ENCODE peak calls at places on chromosomes 1 and 21, in six cellular contexts. Y is IMR-90, Z is tibial nerve, W is prostate gland, D is breast epithelium, S is heart left ventricle. V is an unnamed sample.

GRCh38 chr1:160438935-160439334 is 38.6 kb downstream of the VANGL2 start:
- DNase-seq in W (no peak), Y (no peak), Z (no peak), D (no peak), S (no peak), V (no peak)

GRCh38 chr1:106944721-106945120 is 111.8 kb upstream of the PRMT6 start:
- DNase-seq in D (no peak), W (no peak), Z (no peak), Y (peak; percentile 41), S (no peak), V (no peak)

GRCh38 chr1:23452011-23452411 is 27.5 kb upstream of the TCEA3 start:
- DNase-seq in Y (peak; percentile 33), D (peak; percentile 94), S (no peak), Z (no peak), W (peak; percentile 97), V (peak; percentile 73)

GRCh38 chr1:47696404-47696910 is 258.6 kb downstream of the FOXD2 start:
- DNase-seq in Z (no peak), S (no peak), Y (no peak), W (no peak), D (no peak), V (no peak)

GRCh38 chr1:115310821-115311220 is 27.2 kb downstream of the NGF start:
- DNase-seq in D (no peak), W (no peak), Y (no peak), S (no peak), Z (no peak), V (no peak)

GRCh38 chr21:34351786-34352241 is 12.0 kb upstream of the KCNE2 start:
- DNase-seq in Y (peak; percentile 26), D (peak; percentile 44), W (peak; percentile 26), Z (peak; percentile 46), S (no peak), V (peak; percentile 39)

GRCh38 chr21:33976082-33976979 is 60.7 kb upstream of the ATP5PO start:
- DNase-seq in W (no peak), S (no peak), Z (no peak), D (no peak), Y (peak; percentile 94), V (peak; percentile 35)

GRCh38 chr1:172145231-172145651 is 275.2 kb upstream of the C1orf105 start:
- DNase-seq in Y (peak; percentile 70), S (no peak), W (no peak), D (no peak), Z (no peak), V (no peak)

GRCh38 chr1:54475357-54476230 is 69.4 kb upstream of the SSBP3 start:
- DNase-seq in D (no peak), S (peak; percentile 66), Z (no peak), W (no peak), Y (no peak), V (no peak)

GRCh38 chr1:214542275-214543199 is 8.9 kb downstream of the PTPN14 start:
- DNase-seq in S (no peak), D (no peak), Z (no peak), Y (no peak), W (no peak), V (peak; percentile 49)

GRCh38 chr21:46191257-46191685 is 7.0 kb upstream of the SPATC1L start:
- DNase-seq in Y (peak; percentile 85), W (no peak), D (peak; percentile 19), Z (peak; percentile 33), S (peak; percentile 66), V (peak; percentile 57)

GRCh38 chr1:109193653-109194590 is 19.8 kb upstream of the SARS1 start:
- DNase-seq in W (no peak), S (no peak), Y (no peak), Z (peak; percentile 21), D (no peak), V (no peak)

GRCh38 chr21:35732788-35733187 is 327.5 kb downstream of the SETD4 start:
- DNase-seq in Z (no peak), Y (no peak), D (no peak), W (peak; percentile 19), S (no peak), V (no peak)

GRCh38 chr1:84988588-84988987 is 8.3 kb downstream of the MCOLN2 start:
- DNase-seq in W (no peak), Z (no peak), Y (no peak), S (no peak), D (no peak), V (no peak)

GRCh38 chr1:15129944-15130343 is 23.6 kb upstream of the TMEM51 start:
- DNase-seq in Y (no peak), D (no peak), W (no peak), Z (no peak), S (no peak), V (no peak)

GRCh38 chr1:150621497-150622113 is 7.8 kb downstream of the ENSA start:
- DNase-seq in S (no peak), Y (peak; percentile 79), D (no peak), Z (peak; percentile 62), W (peak; percentile 37), V (peak; percentile 56)
- H3K4me1 ChIP-seq in S (peaks cover 45% of the 10 kb centered on the region), Y (peaks cover 10% of the 10 kb centered on the region), D (peaks cover 20% of the 10 kb centered on the region), Z (peaks cover 33% of the 10 kb centered on the region), W (peaks cover 8% of the 10 kb centered on the region), V (peaks cover 40% of the 10 kb centered on the region)

DNA sequence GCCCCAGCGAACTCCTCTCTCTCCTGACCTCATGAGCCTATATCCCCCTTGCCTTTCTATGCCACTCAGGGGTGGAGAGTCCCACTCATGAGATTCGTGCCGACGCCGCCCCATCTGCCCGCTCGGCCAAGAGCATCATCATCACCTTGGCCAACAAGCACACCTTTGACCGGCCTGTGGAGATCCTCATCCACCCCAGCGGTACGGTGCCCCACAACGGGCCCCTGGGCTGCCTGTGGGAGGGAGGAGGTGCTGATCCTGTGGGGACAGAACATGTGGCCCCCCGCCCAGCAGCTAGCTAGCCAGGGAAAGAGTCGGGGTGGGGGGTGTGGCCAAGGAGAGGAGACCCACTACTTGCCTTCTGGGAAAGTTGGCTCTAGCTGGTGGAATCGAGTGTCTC is 27.8 kb downstream of the VWA5B1 start:
- DNase-seq in D (no peak), Z (no peak), W (no peak), S (no peak), Y (no peak), V (no peak)
- TF ChIP-seq CTCF in D (no peak), Z (no peak), W (no peak), S (no peak), Y (no peak), V (no peak)

GRCh38 chr1:52404116-52404974 is at the start of the genes ORC1 and PRPF38A:
- DNase-seq in W (peak; percentile 99), Y (peak; percentile 97), Z (peak; percentile 99), S (peak; percentile 97), D (peak; percentile 98), V (peak; percentile 95)
- TF ChIP-seq POLR2A in W (peak; percentile 50), Y (peak; percentile 88), Z (no peak), S (peak; percentile 48), D (peak; percentile 29), V (peak; percentile 52)

GRCh38 chr1:8460132-8460544 is 142.2 kb downstream of the SLC45A1 start:
- DNase-seq in Y (no peak), Z (no peak), W (no peak), S (no peak), D (no peak), V (no peak)
- H3K4me1 ChIP-seq in Y (peaks cover 42% of the 10 kb centered on the region), Z (peaks cover 80% of the 10 kb centered on the region), W (peaks cover 38% of the 10 kb centered on the region), S (peaks cover 69% of the 10 kb centered on the region), D (peaks cover 35% of the 10 kb centered on the region), V (peaks cover 71% of the 10 kb centered on the region)

GRCh38 chr1:246613131-246613758 is 47.0 kb downstream of the CNST start:
- DNase-seq in W (no peak), D (no peak), Y (no peak), S (no peak), Z (no peak), V (no peak)

GRCh38 chr1:246609632-246610031 is 43.4 kb downstream of the CNST start:
- DNase-seq in Z (no peak), Y (no peak), S (no peak), D (no peak), W (no peak), V (no peak)

GRCh38 chr1:246607466-246607865 is 41.2 kb downstream of the CNST start:
- DNase-seq in Y (no peak), W (no peak), D (no peak), S (no peak), Z (no peak), V (no peak)

DNA sequence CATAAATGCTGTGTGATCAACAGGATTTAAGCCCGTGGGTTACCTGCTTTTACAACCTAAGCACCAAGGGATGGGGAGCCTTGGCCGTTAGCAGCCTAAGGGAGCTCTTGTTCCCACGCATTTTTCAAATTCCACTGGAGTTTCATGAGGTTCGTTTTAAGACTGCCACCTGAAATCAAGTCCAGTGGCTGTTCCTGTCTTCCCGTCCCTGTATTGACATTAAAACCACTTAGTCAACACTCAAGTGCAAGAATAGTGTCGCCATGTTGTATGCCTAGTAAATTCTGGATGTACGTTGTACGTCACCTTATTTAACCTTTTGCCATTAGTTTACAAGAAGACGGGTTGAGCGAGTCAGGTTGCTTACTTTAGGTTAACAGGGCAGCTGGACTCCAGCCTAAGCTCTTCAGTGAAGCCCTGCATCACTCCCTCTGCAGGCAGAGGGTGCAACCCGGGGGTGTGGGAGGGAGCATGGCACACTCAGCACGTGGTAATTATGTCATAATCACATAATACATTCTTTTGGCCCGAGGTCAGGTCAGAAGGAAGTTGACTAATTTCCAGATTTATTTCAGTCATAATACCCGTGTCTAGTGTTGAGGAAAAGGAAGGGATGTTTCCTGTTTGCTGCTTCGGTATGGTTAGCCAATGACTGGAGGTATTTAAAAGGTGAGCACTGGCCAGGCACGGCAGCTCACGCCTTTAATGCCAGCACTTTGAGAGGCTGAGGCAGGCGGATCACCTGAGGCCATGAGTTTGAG is 42.5 kb downstream of the CNST start:
- DNase-seq in S (peak; percentile 69), D (peak; percentile 85), Y (peak; percentile 97), Z (peak; percentile 55), W (peak; percentile 93), V (peak; percentile 67)
- TF ChIP-seq CTCF in S (peak; percentile 35), D (peak; percentile 13), Y (peak; percentile 43), Z (peak; percentile 13), W (no peak), V (peak; percentile 31)

GRCh38 chr1:207407655-207408256 is 46.4 kb upstream of the CR2 start:
- DNase-seq in W (no peak), S (no peak), Y (peak; percentile 13), D (no peak), Z (no peak), V (no peak)

GRCh38 chr1:207418336-207418735 is 35.8 kb upstream of the CR2 start:
- DNase-seq in Z (no peak), D (no peak), W (no peak), Y (no peak), S (no peak), V (no peak)

GRCh38 chr1:207414606-207415108 is 39.5 kb upstream of the CR2 start:
- DNase-seq in S (no peak), W (no peak), D (no peak), Y (no peak), Z (no peak), V (no peak)

DNA sequence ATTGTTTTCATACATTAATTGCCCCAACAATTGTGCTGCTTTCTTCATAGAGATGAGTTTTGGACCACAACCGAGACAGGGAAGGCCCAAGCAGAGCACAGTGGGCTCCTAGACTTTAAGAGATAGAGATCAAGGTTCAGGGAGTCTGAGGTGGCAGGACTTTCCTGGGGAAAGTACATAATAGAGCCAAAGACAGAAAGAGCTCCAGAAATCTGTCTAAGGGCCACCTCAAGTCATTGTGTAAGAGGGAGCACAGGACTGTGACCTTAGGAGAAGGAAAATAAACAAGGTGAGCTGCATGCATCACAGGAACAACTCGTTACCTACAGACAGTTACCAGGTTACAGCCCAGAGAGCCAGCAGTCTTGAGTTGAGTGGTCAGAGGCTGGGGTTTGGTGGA is 41.3 kb upstream of the CR2 start:
- DNase-seq in Z (no peak), D (no peak), W (no peak), S (no peak), Y (no peak), V (no peak)
- TF ChIP-seq POLR2A in Z (no peak), D (no peak), W (no peak), S (no peak), Y (no peak), V (no peak)